ENCODE peak calls at places on chromosome 9, in nine cellular contexts. M is fibroblast of pulmonary artery; Y is left lobe of liver; T is T-cell; O is ureter; B is kidney epithelial cell; L is stimulated activated CD4-positive, alpha-beta T cell treated with anti-CD3 and anti-CD28 coated beads, Interleukin-12 subunit alpha, Interleukin-12 subunit beta, amount 100 ng/mL, for 24 hours; A is foreskin keratinocyte; N is posterior cingulate gyrus. D is an unnamed sample.

GRCh38 chr9:78707481-78707977 is 410.6 kb downstream of the PSAT1 start:
- DNase-seq in M (peak; percentile 55), Y (no peak), T (no peak), O (no peak), B (no peak), L (no peak), A (peak; percentile 22), N (no peak), D (no peak)

GRCh38 chr9:131608469-131609115 is 63.3 kb downstream of the PRRT1B start:
- DNase-seq in M (peak; percentile 90), Y (no peak), T (no peak), O (peak; percentile 77), B (peak; percentile 61), L (no peak), A (peak; percentile 83), N (peak; percentile 44), D (peak; percentile 89)

GRCh38 chr9:113398796-113399195 is 2.3 kb downstream of the ALAD start:
- DNase-seq in M (peak; percentile 8), Y (peak; percentile 55), T (no peak), O (no peak), B (no peak), L (no peak), A (no peak), N (no peak), D (no peak)

GRCh38 chr9:84669293-84670105 is at the start of gene NTRK2:
- DNase-seq in M (peak; percentile 12), Y (no peak), T (no peak), O (no peak), B (no peak), L (no peak), A (peak; percentile 34), N (peak; percentile 74), D (peak; percentile 82)

GRCh38 chr9:79431019-79431679 is 140.6 kb upstream of the TLE4 start:
- DNase-seq in M (peak; percentile 1), Y (no peak), T (no peak), O (no peak), B (no peak), L (no peak), A (no peak), N (no peak), D (no peak)

GRCh38 chr9:137648396-137648795 is 29.6 kb downstream of the EHMT1 start:
- DNase-seq in M (peak; percentile 30), Y (no peak), T (no peak), O (no peak), B (no peak), L (no peak), A (no peak), N (no peak), D (no peak)

GRCh38 chr9:134217431-134218210 is 53.3 kb upstream of the RNU6ATAC start:
- DNase-seq in M (no peak), Y (peak; percentile 82), T (no peak), O (no peak), B (no peak), L (no peak), A (no peak), N (no peak), D (no peak)

GRCh38 chr9:19720374-19720773 is 68.5 kb downstream of the SLC24A2 start:
- DNase-seq in M (peak; percentile 72), Y (no peak), T (no peak), O (no peak), B (no peak), L (no peak), A (peak; percentile 9), N (no peak), D (no peak)

GRCh38 chr9:77575785-77576184 is 72.3 kb downstream of the GNA14 start:
- DNase-seq in M (peak; percentile 60), Y (no peak), T (no peak), O (no peak), B (no peak), L (no peak), A (no peak), N (no peak), D (no peak)

GRCh38 chr9:89562186-89562814 is 42.5 kb upstream of the GADD45G start:
- DNase-seq in M (peak; percentile 8), Y (no peak), T (no peak), O (no peak), B (peak; percentile 69), L (no peak), A (no peak), N (no peak), D (no peak)

GRCh38 chr9:111064160-111064733 is 26.0 kb upstream of the LPAR1 start:
- DNase-seq in M (no peak), Y (no peak), T (no peak), O (no peak), B (no peak), L (no peak), A (no peak), N (no peak), D (no peak)

GRCh38 chr9:70902705-70903131 is 218.7 kb downstream of the TRPM3 start:
- DNase-seq in M (peak; percentile 97), Y (no peak), T (no peak), O (no peak), B (peak; percentile 99), L (no peak), A (peak; percentile 97), N (no peak), D (peak; percentile 92)

GRCh38 chr9:69809304-69809863 is 11.2 kb upstream of the CFAP95 start:
- DNase-seq in M (peak; percentile 57), Y (no peak), T (peak; percentile 33), O (no peak), B (no peak), L (no peak), A (no peak), N (no peak), D (no peak)

GRCh38 chr9:4617752-4618151 is 44.3 kb upstream of the PLPP6 start:
- DNase-seq in M (no peak), Y (no peak), T (no peak), O (no peak), B (no peak), L (no peak), A (no peak), N (no peak), D (no peak)

GRCh38 chr9:87702921-87703320 is 23.0 kb upstream of the CTSL start:
- DNase-seq in M (no peak), Y (no peak), T (no peak), O (no peak), B (no peak), L (no peak), A (no peak), N (no peak), D (no peak)

GRCh38 chr9:16811987-16812685 is 58.3 kb downstream of the BNC2 start:
- DNase-seq in M (no peak), Y (no peak), T (no peak), O (no peak), B (no peak), L (no peak), A (no peak), N (no peak), D (no peak)

GRCh38 chr9:2257530-2257929 is 242.4 kb downstream of the SMARCA2 start:
- DNase-seq in M (no peak), Y (no peak), T (no peak), O (no peak), B (no peak), L (no peak), A (no peak), N (no peak), D (peak; percentile 83)

GRCh38 chr9:30382271-30382670 is 2002.2 kb upstream of the ACO1 start:
- DNase-seq in M (peak; percentile 12), Y (no peak), T (no peak), O (no peak), B (no peak), L (no peak), A (no peak), N (no peak), D (peak; percentile 1)

GRCh38 chr9:138100711-138101349 is 223.2 kb downstream of the CACNA1B start:
- DNase-seq in M (no peak), Y (peak; percentile 40), T (no peak), O (no peak), B (no peak), L (no peak), A (no peak), N (no peak), D (no peak)

GRCh38 chr9:8800196-8800595 is 1000.6 kb upstream of the DMAC1 start:
- DNase-seq in M (no peak), Y (no peak), T (no peak), O (no peak), B (no peak), L (no peak), A (no peak), N (no peak), D (no peak)

GRCh38 chr9:87554177-87554940 is 56.7 kb downstream of the DAPK1 start:
- DNase-seq in M (no peak), Y (no peak), T (no peak), O (no peak), B (no peak), L (no peak), A (no peak), N (no peak), D (no peak)

GRCh38 chr9:33468797-33469621 is 4.7 kb downstream of the NOL6 start:
- DNase-seq in M (no peak), Y (no peak), T (no peak), O (no peak), B (no peak), L (no peak), A (no peak), N (no peak), D (no peak)

GRCh38 chr9:28542928-28543327 is 969.6 kb upstream of the C9orf72 start:
- DNase-seq in M (no peak), Y (no peak), T (no peak), O (no peak), B (no peak), L (no peak), A (no peak), N (no peak), D (no peak)

GRCh38 chr9:88658311-88658822 is 123.4 kb downstream of the NXNL2 start:
- DNase-seq in M (peak; percentile 80), Y (no peak), T (no peak), O (peak; percentile 75), B (no peak), L (no peak), A (peak; percentile 56), N (no peak), D (no peak)

GRCh38 chr9:37971107-37971459 is 67.2 kb upstream of the SLC25A51 start:
- DNase-seq in M (no peak), Y (no peak), T (no peak), O (no peak), B (no peak), L (no peak), A (no peak), N (no peak), D (no peak)

D was measured in G401.